ENCODE peak calls at places on chromosomes 5 and 9, in ten cellular contexts. C, U, Z, Y, D, S, W, E, V and R are unnamed samples.

GRCh38 chr5:93717162-93717561 is 24.2 kb downstream of the POU5F2 start:
- DNase-seq in Y (no peak), W (no peak), Z (no peak), C (no peak), D (peak), U (peak), S (no peak), E (peak), V (peak), R (no peak)

GRCh38 chr9:99000480-99001395 is 57.0 kb downstream of the COL15A1 start:
- DNase-seq in D (peak), Y (no peak), V (peak), Z (peak), C (peak), E (peak), W (no peak), S (peak), U (peak), R (peak)

GRCh38 chr9:86535406-86535915 is 181.3 kb upstream of the TUT7 start:
- DNase-seq in C (no peak), U (no peak), S (no peak), Z (no peak), W (no peak), Y (no peak), D (no peak), E (no peak), V (no peak), R (no peak)

GRCh38 chr5:63125862-63126261 is 547.2 kb downstream of the LRRC70 start:
- DNase-seq in C (no peak), E (peak), S (no peak), Y (no peak), D (no peak), Z (peak), V (peak), U (peak), W (no peak), R (no peak)

GRCh38 chr9:15155826-15156225 is 151.2 kb downstream of the TTC39B start:
- DNase-seq in C (no peak), Z (no peak), E (peak), D (no peak), V (peak), S (no peak), W (no peak), Y (no peak), U (no peak), R (no peak)

GRCh38 chr9:9764821-9765220 is 848.0 kb downstream of the PTPRD start:
- DNase-seq in U (no peak), E (no peak), S (no peak), D (no peak), C (no peak), V (peak), W (no peak), Y (no peak), Z (no peak), R (no peak)

GRCh38 chr5:132747064-132747692 is at the start of gene CCNI2:
- DNase-seq in Y (peak), E (no peak), S (peak), Z (no peak), D (no peak), C (peak), W (peak), U (no peak), V (no peak), R (peak)

GRCh38 chr5:169408166-169408565 is 107.2 kb upstream of the SLIT3 start:
- DNase-seq in Y (no peak), E (no peak), Z (no peak), U (no peak), D (no peak), W (no peak), C (no peak), S (no peak), V (no peak), R (no peak)

GRCh38 chr9:2040828-2041227 is 25.7 kb downstream of the SMARCA2 start:
- DNase-seq in W (no peak), S (no peak), Y (no peak), D (no peak), V (no peak), Z (no peak), U (no peak), E (no peak), C (no peak), R (no peak)

GRCh38 chr5:32027717-32028321 is 146.3 kb downstream of the GOLPH3 start:
- DNase-seq in U (peak), S (no peak), E (peak), Y (no peak), W (no peak), V (peak), C (no peak), Z (no peak), D (no peak), R (peak)

GRCh38 chr9:3528466-3528865 is 2.7 kb upstream of the RFX3 start:
- DNase-seq in Y (no peak), Z (no peak), S (no peak), E (no peak), W (no peak), U (no peak), V (no peak), C (no peak), D (peak), R (no peak)

GRCh38 chr5:98784411-98784810 is 10.9 kb downstream of the RGMB start:
- DNase-seq in W (no peak), Y (no peak), V (no peak), Z (no peak), E (no peak), S (no peak), U (no peak), D (no peak), C (no peak), R (no peak)

GRCh38 chr9:116404228-116404627 is 250.6 kb downstream of the PAPPA start:
- DNase-seq in C (no peak), D (no peak), Y (no peak), U (no peak), E (no peak), W (no peak), Z (no peak), V (no peak), S (no peak), R (no peak)

GRCh38 chr5:129379406-129379805 is 80.7 kb upstream of the ADAMTS19 start:
- DNase-seq in Y (no peak), E (peak), S (no peak), Z (no peak), W (no peak), V (no peak), C (no peak), D (no peak), U (peak), R (no peak)

GRCh38 chr5:134101686-134102439 is 12.6 kb upstream of the TCF7 start:
- DNase-seq in V (peak), D (no peak), E (peak), S (peak), Y (peak), C (peak), U (peak), Z (peak), W (peak), R (peak)

GRCh38 chr5:34712565-34712964 is 56.4 kb downstream of the RAI14 start:
- DNase-seq in U (no peak), S (no peak), E (no peak), W (no peak), Y (no peak), C (no peak), D (no peak), V (no peak), Z (no peak), R (no peak)

GRCh38 chr5:1517838-1518237 is 5.9 kb downstream of the LPCAT1 start:
- DNase-seq in S (no peak), Y (peak), E (no peak), V (no peak), W (no peak), Z (no peak), C (peak), U (no peak), D (no peak), R (peak)

GRCh38 chr5:147874910-147875367 is 3.6 kb upstream of the SCGB3A2 start:
- DNase-seq in D (no peak), Y (no peak), W (no peak), S (no peak), E (no peak), U (no peak), V (no peak), Z (no peak), C (peak), R (no peak)

GRCh38 chr9:124812401-124813016 is 35.6 kb downstream of the OLFML2A start:
- DNase-seq in V (peak), W (no peak), Y (no peak), U (peak), Z (no peak), C (peak), E (peak), S (no peak), D (no peak), R (peak)

GRCh38 chr9:83219924-83220438 is 157.0 kb upstream of the RASEF start:
- DNase-seq in Z (no peak), V (no peak), Y (peak), U (no peak), C (no peak), W (no peak), E (no peak), D (peak), S (no peak), R (no peak)

GRCh38 chr5:171444582-171444981 is 25.1 kb downstream of the FGF18 start:
- DNase-seq in E (peak), S (no peak), V (no peak), C (no peak), W (no peak), D (no peak), U (peak), Y (no peak), Z (no peak), R (no peak)

GRCh38 chr9:33475357-33475756 is 1.6 kb upstream of the NOL6 start:
- DNase-seq in E (no peak), C (no peak), Z (no peak), W (no peak), D (no peak), S (no peak), Y (no peak), U (no peak), V (no peak), R (no peak)

GRCh38 chr9:134707031-134707680 is 65.6 kb downstream of the COL5A1 start:
- DNase-seq in V (peak), S (no peak), W (no peak), U (peak), Z (no peak), D (no peak), Y (peak), C (no peak), E (peak), R (peak)

GRCh38 chr9:137411260-137411659 is 11.7 kb downstream of the EXD3 start:
- DNase-seq in S (no peak), D (no peak), U (peak), Z (no peak), C (no peak), Y (no peak), V (no peak), E (no peak), W (no peak), R (no peak)

GRCh38 chr5:132505641-132506040 is 15.1 kb upstream of the IRF1 start:
- DNase-seq in S (no peak), D (no peak), U (no peak), W (no peak), Y (no peak), E (no peak), V (no peak), Z (no peak), C (no peak), R (no peak)

GRCh38 chr9:120617637-120617979 is 37.6 kb upstream of the CDK5RAP2 start:
- DNase-seq in U (no peak), D (no peak), S (no peak), Y (no peak), V (peak), Z (no peak), C (no peak), W (no peak), E (peak), R (no peak)

GRCh38 chr5:83721878-83722779 is 1.5 kb upstream of the HAPLN1 start:
- DNase-seq in Y (peak), D (no peak), C (peak), E (peak), S (no peak), V (peak), W (peak), U (peak), Z (peak), R (peak)

GRCh38 chr5:6377121-6377520 is 1.2 kb downstream of the MED10 start:
- DNase-seq in D (no peak), E (peak), S (no peak), Y (no peak), W (no peak), U (no peak), Z (no peak), C (no peak), V (peak), R (no peak)

GRCh38 chr5:83000922-83001321 is 76.3 kb downstream of the TMEM167A start:
- DNase-seq in Y (no peak), C (no peak), E (no peak), D (no peak), V (no peak), W (no peak), S (no peak), U (no peak), Z (no peak), R (no peak)

GRCh38 chr9:37035472-37036236 is 1.6 kb upstream of the PAX5 start:
- DNase-seq in Y (no peak), U (no peak), Z (no peak), C (peak), S (no peak), W (no peak), E (no peak), D (peak), V (peak), R (no peak)

GRCh38 chr5:77850536-77851228 is 74.5 kb upstream of the TBCA start:
- DNase-seq in C (peak), Z (no peak), Y (no peak), D (peak), E (no peak), V (no peak), U (no peak), W (no peak), S (no peak), R (no peak)

GRCh38 chr5:55393501-55394175 is 85.8 kb downstream of the MTREX start:
- DNase-seq in Y (no peak), Z (no peak), E (no peak), D (no peak), C (no peak), W (no peak), S (no peak), V (no peak), U (no peak), R (no peak)

GRCh38 chr9:132042324-132042723 is 37.3 kb downstream of the MED27 start:
- DNase-seq in V (peak), C (no peak), D (no peak), U (peak), S (no peak), Y (no peak), W (no peak), E (peak), Z (no peak), R (no peak)

GRCh38 chr9:127979333-127980055 is 1.3 kb downstream of the EEIG1 start:
- DNase-seq in W (no peak), Z (no peak), U (no peak), D (peak), S (no peak), Y (peak), V (peak), E (peak), C (peak), R (peak)